ENCODE peak calls at places on chromosomes 4 and X, in six cellular contexts. O, H, B, R, Q and L are unnamed samples.

GRCh38 chrX:63747331-63747730 is 37.7 kb downstream of the ARHGEF9 start:
- DNase-seq in O (no peak), H (no peak), B (no peak), R (no peak), Q (no peak), L (no peak)

GRCh38 chr4:159506801-159507517 is 404.1 kb downstream of the RAPGEF2 start:
- DNase-seq in O (no peak), H (no peak), B (no peak), R (no peak), Q (no peak), L (no peak)

GRCh38 chr4:7812191-7812860 is 127.3 kb downstream of the AFAP1 start:
- DNase-seq in O (no peak), H (no peak), B (no peak), R (no peak), Q (no peak), L (no peak)

GRCh38 chr4:8495803-8496202 is 55.2 kb downstream of the TRMT44 start:
- DNase-seq in O (peak), H (no peak), B (no peak), R (no peak), Q (no peak), L (no peak)

GRCh38 chr4:102815981-102816380 is 11.4 kb downstream of the UBE2D3 start:
- DNase-seq in O (no peak), H (no peak), B (no peak), R (no peak), Q (no peak), L (no peak)

GRCh38 chr4:173418636-173419035 is 19.7 kb upstream of the SCRG1 start:
- DNase-seq in O (no peak), H (peak), B (no peak), R (no peak), Q (no peak), L (no peak)

GRCh38 chr4:15004701-15005301 is 2.5 kb downstream of the CPEB2 start:
- DNase-seq in O (peak), H (peak), B (peak), R (peak), Q (peak), L (peak)

GRCh38 chr4:65007841-65008439 is 598.7 kb upstream of the TECRL start:
- DNase-seq in O (no peak), H (no peak), B (peak), R (no peak), Q (no peak), L (no peak)

GRCh38 chr4:69133993-69134392 is 37.7 kb downstream of the UGT2B7 start:
- DNase-seq in O (no peak), H (no peak), B (no peak), R (no peak), Q (no peak), L (no peak)

GRCh38 chr4:83962492-83962891 is 426.6 kb downstream of the GPAT3 start:
- DNase-seq in O (no peak), H (no peak), B (peak), R (no peak), Q (no peak), L (no peak)

GRCh38 chr4:138981930-138982390 is 33.6 kb upstream of the NOCT start:
- DNase-seq in O (no peak), H (no peak), B (peak), R (peak), Q (no peak), L (no peak)

GRCh38 chr4:76950052-76950845 is 697 bp downstream of the SEPTIN11 start:
- DNase-seq in O (peak), H (peak), B (peak), R (no peak), Q (peak), L (peak)

GRCh38 chrX:107747596-107748161 is 27.9 kb downstream of the TSC22D3 start:
- DNase-seq in O (no peak), H (no peak), B (peak), R (no peak), Q (no peak), L (no peak)

GRCh38 chrX:20397587-20397986 is 130.9 kb upstream of the RPS6KA3 start:
- DNase-seq in O (no peak), H (no peak), B (peak), R (no peak), Q (no peak), L (no peak)

GRCh38 chrX:115266300-115266699 is 23.2 kb upstream of the LUZP4 start:
- DNase-seq in O (no peak), H (no peak), B (no peak), R (no peak), Q (no peak), L (no peak)